ENCODE peak calls at places on chromosomes 12 and 14, in ten cellular contexts. U is left ventricle myocardium inferior, K is PC-3, M is fibroblast of lung, R is SJCRH30, T is osteoblast, X is keratinocyte, I is pancreas, S is thyroid gland, Z is PC-9. W is an unnamed sample.

GRCh38 chr14:25048170-25049126 is 1.5 kb downstream of the STXBP6 start:
- DNase-seq in U (peak; percentile 45), K (peak; percentile 22), M (peak; percentile 87), R (no peak), T (peak; percentile 94), X (no peak), I (no peak), S (peak; percentile 65), Z (peak; percentile 38), W (no peak)

GRCh38 chr14:36105401-36105800 is 71.1 kb downstream of the PTCSC3 start:
- DNase-seq in U (no peak), K (peak; percentile 61), M (no peak), R (no peak), T (no peak), X (no peak), I (no peak), S (peak; percentile 84), Z (no peak), W (peak; percentile 4)

GRCh38 chr12:132866251-132866828 is 21.1 kb downstream of the CHFR start:
- DNase-seq in U (no peak), K (peak; percentile 35), M (peak; percentile 71), R (no peak), T (peak; percentile 66), X (peak; percentile 87), I (no peak), S (no peak), Z (no peak), W (no peak)

GRCh38 chr12:47954058-47954457 is 9.3 kb upstream of the TMEM106C start:
- DNase-seq in U (no peak), K (peak; percentile 21), M (no peak), R (no peak), T (peak; percentile 37), X (no peak), I (no peak), S (no peak), Z (peak; percentile 61), W (no peak)

GRCh38 chr12:91181053-91181452 is 1.6 kb downstream of the DCN start:
- DNase-seq in U (no peak), K (no peak), M (peak; percentile 17), R (no peak), T (no peak), X (no peak), I (no peak), S (no peak), Z (no peak), W (no peak)

GRCh38 chr14:103883263-103883523 is 35.8 kb upstream of the PPP1R13B start:
- DNase-seq in U (no peak), K (no peak), M (no peak), R (no peak), T (peak; percentile 49), X (no peak), I (no peak), S (no peak), Z (no peak), W (no peak)

GRCh38 chr12:51512438-51512837 is 78.6 kb upstream of the SCN8A start:
- DNase-seq in U (no peak), K (no peak), M (no peak), R (no peak), T (no peak), X (no peak), I (no peak), S (no peak), Z (no peak), W (no peak)

GRCh38 chr14:68476212-68476964 is 316.5 kb downstream of the ZFP36L1 start:
- DNase-seq in U (peak; percentile 42), K (peak; percentile 85), M (peak; percentile 96), R (no peak), T (no peak), X (peak; percentile 71), I (no peak), S (peak; percentile 92), Z (peak; percentile 92), W (peak; percentile 41)

GRCh38 chr12:14059538-14059937 is 78.1 kb upstream of the GRIN2B start:
- DNase-seq in U (no peak), K (no peak), M (no peak), R (no peak), T (no peak), X (no peak), I (no peak), S (no peak), Z (no peak), W (no peak)

GRCh38 chr12:28497889-28498411 is 307.7 kb downstream of the CCDC91 start:
- DNase-seq in U (no peak), K (peak; percentile 93), M (peak; percentile 65), R (no peak), T (peak; percentile 4), X (peak; percentile 25), I (no peak), S (no peak), Z (peak; percentile 81), W (peak; percentile 13)

GRCh38 chr12:130155416-130156073 is 6.7 kb upstream of the FZD10 start:
- DNase-seq in U (no peak), K (peak; percentile 32), M (no peak), R (no peak), T (no peak), X (no peak), I (no peak), S (no peak), Z (no peak), W (no peak)

GRCh38 chr14:61752626-61753025 is 9.6 kb upstream of the SNAPC1 start:
- DNase-seq in U (no peak), K (peak; percentile 40), M (peak; percentile 41), R (no peak), T (no peak), X (no peak), I (no peak), S (no peak), Z (peak; percentile 82), W (no peak)

GRCh38 chr12:54125950-54126695 is 62.7 kb downstream of the SMUG1 start:
- DNase-seq in U (no peak), K (no peak), M (no peak), R (no peak), T (peak; percentile 90), X (no peak), I (no peak), S (no peak), Z (no peak), W (peak; percentile 24)

GRCh38 chr12:62256408-62257079 is 3.7 kb upstream of the USP15 start:
- DNase-seq in U (no peak), K (no peak), M (peak; percentile 57), R (no peak), T (no peak), X (no peak), I (no peak), S (no peak), Z (no peak), W (no peak)

GRCh38 chr14:95445676-95446075 is 70.8 kb downstream of the SYNE3 start:
- DNase-seq in U (no peak), K (no peak), M (no peak), R (no peak), T (no peak), X (no peak), I (no peak), S (no peak), Z (no peak), W (no peak)
- H3K27ac ChIP-seq in U (no peak overlapping the region), K (no peak overlapping the region), M (no peak overlapping the region), R (no peak overlapping the region), T (no peak overlapping the region), X (no peak overlapping the region), I (no peak overlapping the region), S (no peak overlapping the region), Z (no peak overlapping the region), W (no peak overlapping the region)

GRCh38 chr12:622420-622819 is 40.8 kb downstream of the NINJ2 start:
- DNase-seq in U (no peak), K (no peak), M (no peak), R (no peak), T (no peak), X (no peak), I (no peak), S (no peak), Z (no peak), W (no peak)

GRCh38 chr12:615620-616019 is 47.6 kb downstream of the NINJ2 start:
- DNase-seq in U (peak; percentile 33), K (no peak), M (no peak), R (no peak), T (no peak), X (no peak), I (no peak), S (no peak), Z (peak; percentile 21), W (no peak)

GRCh38 chr12:618626-619025 is 44.6 kb downstream of the NINJ2 start:
- DNase-seq in U (no peak), K (no peak), M (no peak), R (no peak), T (no peak), X (no peak), I (no peak), S (no peak), Z (no peak), W (no peak)

GRCh38 chr12:617304-617915 is 45.8 kb downstream of the NINJ2 start:
- DNase-seq in U (peak; percentile 74), K (no peak), M (no peak), R (peak; percentile 63), T (no peak), X (no peak), I (no peak), S (no peak), Z (peak; percentile 63), W (no peak)

DNA sequence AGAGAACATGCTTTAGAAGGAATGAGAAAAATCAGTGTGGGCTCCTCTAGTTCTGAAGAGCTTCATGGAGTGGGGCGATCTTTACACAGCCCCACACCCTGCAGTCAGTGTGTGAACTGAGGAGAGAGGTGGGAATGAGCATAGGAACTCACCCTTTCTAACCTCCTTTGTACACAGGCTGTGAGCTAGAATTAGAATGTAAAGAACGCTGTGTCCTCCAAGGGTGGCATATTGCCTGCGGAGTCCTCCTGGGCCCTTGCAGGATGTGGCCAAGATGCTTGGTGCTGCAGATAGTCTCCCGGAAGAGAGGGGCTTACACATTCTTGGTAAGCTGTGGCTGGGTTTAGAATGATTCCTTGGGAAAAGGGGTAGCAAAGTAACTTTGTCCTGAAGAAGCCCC is 43.9 kb downstream of the NINJ2 start:
- DNase-seq in U (no peak), K (no peak), M (no peak), R (no peak), T (no peak), X (no peak), I (no peak), S (no peak), Z (no peak), W (no peak)
- H3K4me1 ChIP-seq in U (peaks cover 99% of the 10 kb centered on the region), K (no peaks in the 10 kb centered on the region), M (no peaks in the 10 kb centered on the region), R (peaks cover 2% of the 10 kb centered on the region), T (no peaks in the 10 kb centered on the region), X (peaks cover 13% of the 10 kb centered on the region), I (no peaks in the 10 kb centered on the region), S (peaks cover 9% of the 10 kb centered on the region), Z (peaks cover 10% of the 10 kb centered on the region), W (no peaks in the 10 kb centered on the region)

GRCh38 chr12:67989184-67989965 is at the start of gene IFNG-AS1:
- DNase-seq in U (no peak), K (no peak), M (no peak), R (no peak), T (no peak), X (no peak), I (no peak), S (no peak), Z (no peak), W (no peak)
- H3K4me3 ChIP-seq in U (no peak within 1 kb of the TSS), K (no peak within 1 kb of the TSS), M (no peak within 1 kb of the TSS), R (no peak within 1 kb of the TSS), T (no peak within 1 kb of the TSS), X (no peak within 1 kb of the TSS), I (no peak within 1 kb of the TSS), S (no peak within 1 kb of the TSS), Z (no peak within 1 kb of the TSS), W (no peak within 1 kb of the TSS)

DNA sequence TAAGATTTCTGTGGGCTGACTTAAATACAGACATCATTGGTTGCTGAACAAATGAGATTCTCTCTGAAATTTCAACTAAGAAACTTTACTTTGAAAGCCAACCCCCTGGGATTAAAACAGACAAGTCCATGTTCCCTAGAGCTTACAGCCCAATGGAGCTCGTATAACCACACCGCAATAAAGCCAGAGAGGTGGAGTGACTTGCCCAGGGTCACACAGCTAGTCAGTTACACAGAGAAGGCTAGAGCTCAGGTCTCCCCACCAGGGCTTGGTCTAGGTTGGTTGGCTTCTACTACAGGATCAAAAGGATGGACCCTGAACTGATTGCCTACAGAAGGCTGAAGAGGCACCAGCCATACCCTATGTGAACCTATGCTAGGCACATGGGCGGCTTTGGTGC is 8.9 kb upstream of the LTBP2 start:
- DNase-seq in U (no peak), K (no peak), M (no peak), R (no peak), T (no peak), X (no peak), I (no peak), S (no peak), Z (no peak), W (no peak)
- H3K27ac ChIP-seq in U (peak overlapping the region; percentile 76), K (peak overlapping the region; percentile 33), M (no peak overlapping the region), R (peak overlapping the region; percentile 90), T (peak overlapping the region; percentile 83), X (peak overlapping the region; percentile 59), I (no peak overlapping the region), S (no peak overlapping the region), Z (peak overlapping the region; percentile 84), W (peak overlapping the region; percentile 2)